ENCODE peak calls at places on chromosomes 3 and 15, in eight cellular contexts. U, L, B, W, A, M, G and V are unnamed samples.

GRCh38 chr3:184761976-184762375 is 50.0 kb upstream of the VPS8 start:
- DNase-seq in A (no peak), L (no peak), M (no peak), G (no peak), W (no peak), U (no peak), B (peak), V (no peak)

GRCh38 chr3:177622520-177622919 is 425.2 kb upstream of the TBL1XR1 start:
- DNase-seq in G (no peak), W (peak), A (no peak), M (no peak), L (no peak), B (no peak), U (no peak), V (no peak)

GRCh38 chr3:153162513-153163348 is 705 bp downstream of the RAP2B start:
- DNase-seq in M (peak), L (peak), W (peak), U (peak), B (peak), G (peak), A (no peak), V (no peak)

GRCh38 chr15:65049418-65049840 is 4.2 kb downstream of the SLC51B start:
- DNase-seq in U (peak), M (peak), W (peak), L (peak), G (peak), A (peak), B (peak), V (peak)

GRCh38 chr3:195030791-195031321 is 240.1 kb downstream of the XXYLT1 start:
- DNase-seq in L (peak), B (no peak), A (peak), U (no peak), G (peak), W (peak), M (no peak), V (peak)

GRCh38 chr15:69576035-69576526 is 123.5 kb downstream of the RPLP1 start:
- DNase-seq in M (peak), G (peak), A (peak), W (peak), U (no peak), B (peak), L (peak), V (no peak)

GRCh38 chr3:113933746-113934145 is 14.1 kb upstream of the ZDHHC23 start:
- DNase-seq in G (no peak), U (no peak), B (no peak), M (no peak), A (no peak), L (no peak), W (no peak), V (no peak)

GRCh38 chr3:40996382-40996781 is 202.9 kb upstream of the CTNNB1 start:
- DNase-seq in U (no peak), L (peak), A (no peak), B (no peak), G (no peak), M (no peak), W (no peak), V (no peak)

GRCh38 chr3:167876603-167877325 is 141.2 kb downstream of the SERPINI1 start:
- DNase-seq in U (no peak), W (peak), A (peak), L (peak), G (no peak), B (no peak), M (no peak), V (peak)

GRCh38 chr3:151503074-151503473 is 42.2 kb upstream of the IGSF10 start:
- DNase-seq in B (no peak), L (no peak), U (no peak), W (no peak), M (no peak), A (no peak), G (no peak), V (no peak)

GRCh38 chr3:184354121-184354728 is 7.2 kb downstream of the CLCN2 start:
- DNase-seq in M (peak), U (no peak), W (peak), A (no peak), L (peak), B (peak), G (peak), V (no peak)

GRCh38 chr15:35349916-35350315 is 196.0 kb downstream of the DPH6 start:
- DNase-seq in W (peak), B (no peak), U (no peak), G (no peak), A (peak), L (no peak), M (no peak), V (peak)

GRCh38 chr3:65178703-65179102 is 490.9 kb upstream of the ADAMTS9 start:
- DNase-seq in A (no peak), B (no peak), W (no peak), M (no peak), U (no peak), G (no peak), L (peak), V (no peak)

GRCh38 chr3:49566312-49566711 is 12.0 kb downstream of the BSN start:
- DNase-seq in G (no peak), M (no peak), A (no peak), W (peak), B (no peak), U (no peak), L (no peak), V (no peak)

GRCh38 chr15:60972866-60973265 is 256.2 kb downstream of the RORA start:
- DNase-seq in M (no peak), U (no peak), A (peak), B (no peak), G (no peak), L (peak), W (peak), V (no peak)

GRCh38 chr15:61889706-61890105 is 170.5 kb downstream of the VPS13C start:
- DNase-seq in A (peak), B (no peak), W (peak), U (no peak), M (no peak), G (no peak), L (no peak), V (peak)

DNA sequence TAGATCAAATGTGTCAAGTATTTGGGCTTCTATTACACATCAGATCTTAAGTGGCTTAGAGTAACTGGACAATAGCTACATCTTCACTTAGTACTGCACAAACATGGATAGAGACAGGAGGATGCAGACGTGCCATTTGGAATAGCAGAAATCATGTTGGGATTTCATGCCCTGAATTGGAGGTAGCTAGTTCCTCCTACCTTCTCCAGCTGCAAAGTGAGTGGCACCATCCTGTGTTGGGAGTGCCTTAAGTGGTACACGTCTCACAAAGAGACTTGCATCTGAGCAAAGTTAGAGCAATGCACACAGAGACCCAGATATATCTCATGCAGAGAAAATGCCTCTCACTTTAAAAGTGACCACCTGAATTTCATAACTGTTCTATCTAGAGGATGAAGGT is 136.5 kb downstream of the SSR3 start:
- DNase-seq in W (no peak), M (no peak), G (no peak), B (no peak), A (no peak), L (no peak), U (no peak), V (no peak)
- H3K27ac ChIP-seq in W (no peak), M (no peak), G (no peak), B (no peak), A (no peak), L (no peak), U (no peak), V (no peak)

GRCh38 chr3:124014366-124014942 is 22.5 kb upstream of the ROPN1 start:
- DNase-seq in U (peak), G (no peak), M (peak), W (peak), L (no peak), B (peak), A (no peak), V (no peak)
- H3K27ac ChIP-seq in U (no peak), G (no peak), M (no peak), W (no peak), L (no peak), B (no peak), A (no peak), V (no peak)

DNA sequence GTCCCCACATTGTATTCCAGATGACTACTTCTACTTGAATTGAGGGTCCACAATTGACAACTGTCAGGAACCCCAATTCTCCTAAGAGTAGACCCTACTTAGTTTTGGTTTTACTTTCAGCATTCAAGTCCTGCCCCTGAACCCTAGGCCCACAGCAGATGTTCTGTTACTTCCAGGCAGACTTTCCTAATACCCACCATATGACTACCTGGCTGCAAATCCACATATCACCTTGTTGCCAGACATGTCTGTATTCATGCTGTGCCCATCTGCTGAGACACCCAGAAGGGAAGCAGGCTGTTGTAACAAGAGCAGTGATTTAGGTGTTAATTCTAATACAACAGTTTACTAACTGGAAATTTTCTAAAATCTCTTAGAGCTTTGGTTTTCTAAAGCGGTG is 235.1 kb upstream of the CCDC54 start:
- DNase-seq in M (no peak), W (no peak), B (peak), L (no peak), G (no peak), A (no peak), U (no peak), V (no peak)
- H3K27ac ChIP-seq in M (no peak), W (no peak), B (peak), L (no peak), G (no peak), A (no peak), U (no peak), V (no peak)

DNA sequence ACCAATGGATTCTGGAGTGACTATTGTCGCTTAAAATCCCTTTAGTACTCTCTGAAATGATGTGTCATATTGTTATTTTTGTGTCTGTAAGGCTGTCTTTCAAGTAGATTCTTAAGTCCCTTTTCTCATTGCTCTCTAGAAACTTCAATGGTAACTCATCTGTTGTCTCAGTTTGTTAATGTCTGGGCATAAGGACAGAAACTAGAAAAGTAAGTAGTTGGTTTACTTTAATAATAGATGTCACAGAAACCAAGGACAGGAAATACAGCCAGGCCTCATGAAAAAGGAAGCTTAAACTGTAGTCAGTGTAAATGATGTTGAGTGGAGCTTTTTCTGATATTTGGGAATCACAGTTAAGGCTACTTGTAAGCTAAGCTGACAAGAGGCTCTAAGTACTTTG is 730.2 kb upstream of the DPPA4 start:
- DNase-seq in M (no peak), A (no peak), U (no peak), G (no peak), B (no peak), W (no peak), L (no peak), V (no peak)
- H3K27ac ChIP-seq in M (no peak), A (no peak), U (no peak), G (no peak), B (no peak), W (no peak), L (no peak), V (no peak)

GRCh38 chr3:73418636-73419035 is 206.1 kb downstream of the PDZRN3 start:
- DNase-seq in L (no peak), G (no peak), A (no peak), W (no peak), U (no peak), M (no peak), B (no peak), V (no peak)
- H3K27ac ChIP-seq in L (no peak), G (no peak), A (no peak), W (no peak), U (no peak), M (no peak), B (no peak), V (peak)

GRCh38 chr15:23567921-23568320 is 2.4 kb downstream of the MKRN3 start:
- DNase-seq in W (no peak), U (no peak), A (no peak), B (no peak), G (no peak), L (no peak), M (no peak), V (no peak)
- H3K27ac ChIP-seq in W (no peak), U (no peak), A (no peak), B (no peak), G (no peak), L (no peak), M (peak), V (no peak)

GRCh38 chr15:75945953-75946352 is 42.3 kb downstream of the FBXO22 start:
- DNase-seq in B (no peak), A (no peak), M (no peak), U (no peak), G (no peak), W (no peak), L (peak), V (no peak)
- H3K27ac ChIP-seq in B (no peak), A (no peak), M (no peak), U (no peak), G (no peak), W (no peak), L (no peak), V (no peak)

DNA sequence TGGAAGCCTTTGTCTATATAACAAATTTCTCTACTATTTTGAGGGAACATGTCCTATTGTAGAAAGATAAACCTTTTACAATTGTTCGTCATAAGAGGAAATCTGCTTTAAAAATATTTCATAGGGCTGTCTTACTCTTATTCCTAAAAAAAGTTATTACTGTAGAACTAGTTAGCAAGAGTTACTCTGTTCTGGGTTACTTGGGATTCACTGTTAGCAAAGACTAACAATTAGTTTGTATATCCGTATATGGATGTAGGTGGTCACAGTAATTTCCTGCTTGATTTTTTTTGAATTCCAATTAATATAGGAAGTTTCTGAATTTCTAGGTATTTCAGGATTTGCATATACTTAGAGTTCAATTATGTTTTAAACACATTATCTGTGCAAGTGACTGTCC is 413.5 kb downstream of the RBMS3 start:
- DNase-seq in L (no peak), G (no peak), M (no peak), W (peak), A (no peak), B (no peak), U (no peak), V (no peak)
- H3K27ac ChIP-seq in L (peak), G (peak), M (no peak), W (peak), A (no peak), B (no peak), U (no peak), V (peak)

GRCh38 chr15:75721462-75721922 is 8.8 kb upstream of the CSPG4 start:
- DNase-seq in B (peak), U (no peak), L (no peak), A (no peak), M (no peak), G (no peak), W (no peak), V (no peak)

GRCh38 chr15:75720297-75720696 is 7.6 kb upstream of the CSPG4 start:
- DNase-seq in A (no peak), U (no peak), M (no peak), L (no peak), W (no peak), G (no peak), B (no peak), V (no peak)

GRCh38 chr15:75721923-75722870 is 9.5 kb upstream of the CSPG4 start:
- DNase-seq in L (no peak), M (no peak), U (no peak), G (no peak), A (no peak), W (no peak), B (no peak), V (no peak)

GRCh38 chr15:75723171-75723846 is 10.7 kb upstream of the CSPG4 start:
- DNase-seq in U (no peak), W (no peak), M (no peak), L (peak), A (peak), G (no peak), B (no peak), V (no peak)

GRCh38 chr15:75720787-75721461 is 8.3 kb upstream of the CSPG4 start:
- DNase-seq in W (peak), U (no peak), L (peak), G (peak), M (peak), A (peak), B (peak), V (peak)
- H3K27ac ChIP-seq in W (no peak), U (no peak), L (no peak), G (no peak), M (no peak), A (peak), B (peak), V (no peak)

DNA sequence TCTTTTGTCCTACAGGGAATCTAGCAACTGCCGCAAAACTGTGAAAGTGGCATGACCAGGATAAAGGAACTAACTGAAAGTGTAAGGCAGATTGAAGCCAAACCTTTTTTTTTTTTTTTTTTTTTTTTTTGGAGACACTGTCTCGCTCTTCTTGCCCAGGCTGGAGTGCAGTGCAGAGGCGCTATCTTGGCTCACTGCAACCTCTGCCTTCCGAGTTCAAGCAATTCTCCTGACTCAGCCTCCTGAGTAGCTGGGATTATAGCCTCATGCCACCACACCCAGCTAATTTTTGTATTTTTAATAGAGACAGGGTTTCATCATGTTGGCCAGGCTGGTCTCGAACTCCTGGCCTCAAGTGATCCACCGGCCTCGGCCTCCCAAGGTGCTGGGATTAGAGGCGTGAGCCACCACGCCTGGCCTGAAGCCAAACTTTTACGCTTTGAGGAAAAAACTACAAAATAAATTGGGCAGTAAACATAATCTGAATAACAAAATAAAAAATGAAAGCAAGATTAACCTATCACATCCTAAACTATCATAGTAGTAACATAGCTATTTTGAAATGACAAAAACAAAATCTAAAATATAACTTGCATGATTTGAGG is 9.7 kb downstream of the SLTM start:
- DNase-seq in L (no peak), M (no peak), U (no peak), A (no peak), G (no peak), W (no peak), B (no peak), V (no peak)
- H3K27ac ChIP-seq in L (no peak), M (no peak), U (no peak), A (peak), G (no peak), W (no peak), B (no peak), V (no peak)